ENCODE peak calls at places on chromosomes 16 and 17, in seven cellular contexts. G is fibroblast of mammary gland; F is thyroid gland; B is fibroblast of lung; W is heart right ventricle; S is activated CD8-positive, alpha-beta T cell treated with anti-CD3 and anti-CD28 coated beads for 36 hours; D is nephron progenitor cell. V is an unnamed sample.

GRCh38 chr17:55635253-55635766 is 87.4 kb downstream of the TMEM100 start:
- DNase-seq in G (peak; percentile 58), F (no peak), B (no peak), W (peak; percentile 14), S (no peak), D (no peak), V (no peak)

GRCh38 chr17:9241371-9241712 is 220.0 kb downstream of the NTN1 start:
- DNase-seq in G (no peak), F (peak; percentile 21), B (no peak), W (peak; percentile 58), S (no peak), D (no peak), V (no peak)

GRCh38 chr17:56834380-56835258 is 668 bp downstream of the DGKE start:
- DNase-seq in G (no peak), F (peak; percentile 65), B (peak; percentile 27), W (peak; percentile 32), S (peak; percentile 85), D (peak; percentile 64), V (peak; percentile 22)

GRCh38 chr16:52812945-52813556 is 239.6 kb downstream of the CHD9NB start:
- DNase-seq in G (peak; percentile 81), F (no peak), B (peak; percentile 75), W (no peak), S (no peak), D (no peak), V (no peak)

GRCh38 chr17:30296499-30297038 is 4.8 kb upstream of the BLMH start:
- DNase-seq in G (no peak), F (no peak), B (no peak), W (no peak), S (no peak), D (no peak), V (no peak)

GRCh38 chr17:33200587-33200986 is 92.5 kb downstream of the ASIC2 start:
- DNase-seq in G (peak; percentile 23), F (no peak), B (peak; percentile 41), W (no peak), S (no peak), D (no peak), V (no peak)

GRCh38 chr17:59219370-59219769 is 941 bp upstream of the GDPD1 start:
- DNase-seq in G (no peak), F (no peak), B (no peak), W (no peak), S (no peak), D (no peak), V (no peak)

GRCh38 chr16:70777973-70778406 is 23.0 kb downstream of the VAC14 start:
- DNase-seq in G (peak; percentile 63), F (no peak), B (no peak), W (no peak), S (no peak), D (no peak), V (peak; percentile 26)

GRCh38 chr17:41619162-41619933 is 5.0 kb downstream of the KRT17 start:
- DNase-seq in G (no peak), F (no peak), B (no peak), W (no peak), S (no peak), D (no peak), V (no peak)

GRCh38 chr17:75625813-75626486 is 7.3 kb upstream of the SMIM5 start:
- DNase-seq in G (peak; percentile 11), F (no peak), B (no peak), W (no peak), S (peak; percentile 36), D (peak; percentile 70), V (no peak)

GRCh38 chr16:4987250-4987579 is 29.1 kb downstream of the SEC14L5 start:
- DNase-seq in G (no peak), F (no peak), B (no peak), W (no peak), S (no peak), D (no peak), V (no peak)

GRCh38 chr17:20852541-20853370 is 190.1 kb downstream of the USP22 start:
- DNase-seq in G (no peak), F (no peak), B (peak; percentile 19), W (peak; percentile 23), S (peak; percentile 36), D (peak; percentile 61), V (no peak)

GRCh38 chr17:73874008-73874407 is 229.8 kb upstream of the SDK2 start:
- DNase-seq in G (peak; percentile 21), F (no peak), B (no peak), W (no peak), S (peak; percentile 26), D (no peak), V (no peak)

GRCh38 chr17:53141731-53142130 is 681.0 kb upstream of the KIF2B start:
- DNase-seq in G (no peak), F (no peak), B (no peak), W (no peak), S (no peak), D (no peak), V (no peak)

GRCh38 chr16:90044111-90044551 is 24.9 kb upstream of the DBNDD1 start:
- DNase-seq in G (no peak), F (peak; percentile 55), B (peak; percentile 44), W (no peak), S (no peak), D (no peak), V (no peak)

GRCh38 chr17:49707246-49707607 is 537 bp downstream of the SLC35B1 start:
- DNase-seq in G (peak; percentile 14), F (no peak), B (no peak), W (no peak), S (peak; percentile 48), D (peak; percentile 21), V (no peak)

GRCh38 chr16:56286819-56287218 is 95.5 kb downstream of the GNAO1 start:
- DNase-seq in G (peak; percentile 2), F (no peak), B (peak; percentile 34), W (no peak), S (no peak), D (no peak), V (no peak)

GRCh38 chr16:30417447-30418349 is 10.3 kb downstream of the ZNF771 start:
- DNase-seq in G (peak; percentile 86), F (peak; percentile 86), B (peak; percentile 93), W (peak; percentile 78), S (peak; percentile 89), D (peak; percentile 86), V (peak; percentile 71)

GRCh38 chr17:65711671-65712276 is 150.3 kb upstream of the AXIN2 start:
- DNase-seq in G (no peak), F (no peak), B (no peak), W (no peak), S (peak; percentile 10), D (no peak), V (no peak)

GRCh38 chr16:86478779-86479178 is 31.5 kb upstream of the FOXF1 start:
- DNase-seq in G (no peak), F (no peak), B (no peak), W (no peak), S (no peak), D (no peak), V (no peak)

GRCh38 chr16:86480444-86480843 is 29.9 kb upstream of the FOXF1 start:
- DNase-seq in G (no peak), F (no peak), B (no peak), W (no peak), S (no peak), D (no peak), V (no peak)

GRCh38 chr16:86484240-86484639 is 26.1 kb upstream of the FOXF1 start:
- DNase-seq in G (no peak), F (no peak), B (no peak), W (no peak), S (no peak), D (no peak), V (no peak)

GRCh38 chr16:86479419-86479818 is 30.9 kb upstream of the FOXF1 start:
- DNase-seq in G (peak; percentile 66), F (no peak), B (no peak), W (no peak), S (no peak), D (no peak), V (peak; percentile 32)

DNA sequence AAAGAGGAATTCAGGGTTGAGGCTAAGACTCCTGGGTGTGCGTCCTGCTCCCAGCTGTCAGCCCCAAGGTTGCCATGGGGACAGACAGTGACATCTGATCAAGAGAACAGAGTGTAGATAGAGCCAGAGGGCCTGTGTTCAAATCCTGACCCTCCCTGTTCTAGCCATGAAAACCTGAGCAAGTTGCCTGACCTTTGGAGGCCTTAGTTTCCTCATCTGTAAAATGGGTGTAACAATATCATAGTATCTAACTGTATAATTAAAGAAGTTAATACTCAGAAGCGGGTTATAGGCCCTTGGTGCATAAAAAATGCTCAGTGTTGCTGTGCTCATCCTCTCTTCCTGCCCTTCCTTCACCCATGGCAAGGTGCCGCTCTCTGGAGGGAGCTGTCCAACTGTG is 28.7 kb upstream of the FOXF1 start:
- DNase-seq in G (no peak), F (no peak), B (no peak), W (no peak), S (no peak), D (no peak), V (no peak)
- TF ChIP-seq CTCF in G (no peak), F (no peak), B (no peak), W (no peak), S (no peak), D (no peak), V (no peak)

GRCh38 chr17:78031435-78031834 is 72.9 kb downstream of the TNRC6C start:
- DNase-seq in G (no peak), F (no peak), B (no peak), W (no peak), S (no peak), D (no peak), V (no peak)

GRCh38 chr17:78029697-78030096 is 71.2 kb downstream of the TNRC6C start:
- DNase-seq in G (no peak), F (no peak), B (no peak), W (no peak), S (no peak), D (no peak), V (no peak)

GRCh38 chr17:78027121-78027520 is 68.6 kb downstream of the TNRC6C start:
- DNase-seq in G (no peak), F (no peak), B (no peak), W (no peak), S (no peak), D (no peak), V (no peak)

GRCh38 chr17:78034429-78035091 is 76.1 kb downstream of the TNRC6C start:
- DNase-seq in G (peak; percentile 53), F (no peak), B (peak; percentile 41), W (no peak), S (no peak), D (no peak), V (peak; percentile 40)

DNA sequence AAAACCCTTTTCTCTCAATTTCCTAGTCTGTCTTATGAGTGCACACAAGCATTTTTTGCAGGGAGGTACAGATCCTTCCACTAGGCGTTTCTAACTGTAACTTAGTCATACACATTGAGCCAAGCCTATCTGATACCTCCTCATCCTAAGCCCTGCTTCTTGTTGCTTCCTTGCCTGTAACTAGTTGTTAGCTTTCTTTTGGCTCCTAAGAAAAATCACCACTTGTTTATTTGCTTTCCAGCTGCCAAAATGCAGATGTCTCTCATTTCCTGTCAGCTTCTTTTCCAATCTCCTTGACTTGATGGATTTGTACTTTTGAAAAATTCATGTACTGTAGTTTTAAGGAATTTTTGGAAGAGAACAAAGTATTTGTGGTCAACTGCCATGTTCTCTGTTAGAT is 73.7 kb downstream of the TNRC6C start:
- DNase-seq in G (peak; percentile 63), F (no peak), B (peak; percentile 52), W (no peak), S (no peak), D (no peak), V (peak; percentile 60)
- TF ChIP-seq CTCF in G (peak; percentile 7), F (no peak), B (peak; percentile 21), W (no peak), S (no peak), D (no peak), V (no peak)

GRCh38 chr17:77957869-77958715 is at the start of gene TNRC6C:
- DNase-seq in G (peak; percentile 97), F (peak; percentile 100), B (peak; percentile 99), W (peak; percentile 100), S (peak; percentile 100), D (peak; percentile 99), V (peak; percentile 98)
- TF ChIP-seq CTCF in G (no peak), F (no peak), B (no peak), W (peak; percentile 22), S (no peak), D (no peak), V (peak; percentile 6)

GRCh38 chr17:37570527-37571093 is 38.6 kb downstream of the SYNRG start:
- DNase-seq in G (peak; percentile 65), F (peak; percentile 70), B (peak; percentile 72), W (peak; percentile 16), S (peak; percentile 63), D (peak; percentile 29), V (peak; percentile 76)
- TF ChIP-seq CTCF in G (peak; percentile 50), F (peak; percentile 33), B (peak; percentile 59), W (peak; percentile 57), S (peak; percentile 40), D (peak; percentile 29), V (peak; percentile 74)